ENCODE peak calls at places on chromosomes 16 and 17, in nine cellular contexts. One of them, this sample, is unnamed.

GRCh38 chr16:28923652-28924398 is 1.2 kb downstream of the RABEP2 start:
- DNase-seq in body of pancreas: peak; percentile 42
- DNase-seq in neural progenitor cell: no peak
- DNase-seq in ascending aorta: no peak
- DNase-seq in A549: no peak
- DNase-seq in tibial nerve: no peak
- DNase-seq in IMR-90: no peak
- DNase-seq in skeletal muscle cell: no peak
- DNase-seq in CD4-positive, CD25-positive, alpha-beta regulatory T cell: no peak
- DNase-seq in this sample: no peak

GRCh38 chr17:82297280-82297803 is 20.1 kb downstream of the CD7 start:
- DNase-seq in body of pancreas: peak; percentile 81
- DNase-seq in neural progenitor cell: no peak
- DNase-seq in ascending aorta: peak; percentile 94
- DNase-seq in A549: peak; percentile 80
- DNase-seq in tibial nerve: peak; percentile 80
- DNase-seq in IMR-90: no peak
- DNase-seq in skeletal muscle cell: peak; percentile 96
- DNase-seq in CD4-positive, CD25-positive, alpha-beta regulatory T cell: peak; percentile 82
- DNase-seq in this sample: peak; percentile 56

GRCh38 chr16:82187829-82188228 is 17.8 kb upstream of the MPHOSPH6 start:
- DNase-seq in body of pancreas: no peak
- DNase-seq in neural progenitor cell: no peak
- DNase-seq in ascending aorta: no peak
- DNase-seq in A549: no peak
- DNase-seq in tibial nerve: no peak
- DNase-seq in IMR-90: no peak
- DNase-seq in skeletal muscle cell: no peak
- DNase-seq in CD4-positive, CD25-positive, alpha-beta regulatory T cell: no peak
- DNase-seq in this sample: no peak

GRCh38 chr17:71759422-71760060 is 361.3 kb upstream of the SOX9 start:
- DNase-seq in body of pancreas: no peak
- DNase-seq in neural progenitor cell: no peak
- DNase-seq in ascending aorta: no peak
- DNase-seq in A549: no peak
- DNase-seq in tibial nerve: no peak
- DNase-seq in IMR-90: peak; percentile 32
- DNase-seq in skeletal muscle cell: no peak
- DNase-seq in CD4-positive, CD25-positive, alpha-beta regulatory T cell: no peak
- DNase-seq in this sample: no peak

GRCh38 chr17:65670667-65671371 is 109.4 kb upstream of the AXIN2 start:
- DNase-seq in body of pancreas: no peak
- DNase-seq in neural progenitor cell: no peak
- DNase-seq in ascending aorta: no peak
- DNase-seq in A549: no peak
- DNase-seq in tibial nerve: no peak
- DNase-seq in IMR-90: no peak
- DNase-seq in skeletal muscle cell: no peak
- DNase-seq in CD4-positive, CD25-positive, alpha-beta regulatory T cell: no peak
- DNase-seq in this sample: no peak

GRCh38 chr17:78888911-78889496 is 14.0 kb downstream of the CEP295NL start:
- DNase-seq in body of pancreas: no peak
- DNase-seq in neural progenitor cell: no peak
- DNase-seq in ascending aorta: no peak
- DNase-seq in A549: no peak
- DNase-seq in tibial nerve: no peak
- DNase-seq in IMR-90: no peak
- DNase-seq in skeletal muscle cell: no peak
- DNase-seq in CD4-positive, CD25-positive, alpha-beta regulatory T cell: no peak
- DNase-seq in this sample: no peak

GRCh38 chr16:648071-648785 is 937 bp upstream of the WDR90 start:
- DNase-seq in body of pancreas: peak; percentile 93
- DNase-seq in neural progenitor cell: peak; percentile 62
- DNase-seq in ascending aorta: no peak
- DNase-seq in A549: peak; percentile 54
- DNase-seq in tibial nerve: no peak
- DNase-seq in IMR-90: no peak
- DNase-seq in skeletal muscle cell: no peak
- DNase-seq in CD4-positive, CD25-positive, alpha-beta regulatory T cell: no peak
- DNase-seq in this sample: peak; percentile 13

GRCh38 chr17:77286641-77287431 is 146.1 kb downstream of the SEC14L1 start:
- DNase-seq in body of pancreas: peak; percentile 76
- DNase-seq in neural progenitor cell: no peak
- DNase-seq in ascending aorta: peak; percentile 86
- DNase-seq in A549: peak; percentile 99
- DNase-seq in tibial nerve: no peak
- DNase-seq in IMR-90: peak; percentile 18
- DNase-seq in skeletal muscle cell: no peak
- DNase-seq in CD4-positive, CD25-positive, alpha-beta regulatory T cell: no peak
- DNase-seq in this sample: no peak

GRCh38 chr16:24993722-24994686 is 21.2 kb downstream of the ARHGAP17 start:
- DNase-seq in body of pancreas: peak; percentile 27
- DNase-seq in neural progenitor cell: no peak
- DNase-seq in ascending aorta: peak; percentile 68
- DNase-seq in A549: peak; percentile 75
- DNase-seq in tibial nerve: no peak
- DNase-seq in IMR-90: peak; percentile 96
- DNase-seq in skeletal muscle cell: peak; percentile 69
- DNase-seq in CD4-positive, CD25-positive, alpha-beta regulatory T cell: no peak
- DNase-seq in this sample: peak; percentile 91

GRCh38 chr16:57483725-57484514 is 2.4 kb downstream of the DOK4 start:
- DNase-seq in body of pancreas: peak; percentile 32
- DNase-seq in neural progenitor cell: no peak
- DNase-seq in ascending aorta: no peak
- DNase-seq in A549: no peak
- DNase-seq in tibial nerve: no peak
- DNase-seq in IMR-90: no peak
- DNase-seq in skeletal muscle cell: no peak
- DNase-seq in CD4-positive, CD25-positive, alpha-beta regulatory T cell: no peak
- DNase-seq in this sample: no peak
- H3K4me3 ChIP-seq in body of pancreas: no peak overlapping the region
- H3K4me3 ChIP-seq in neural progenitor cell: no peak overlapping the region
- H3K4me3 ChIP-seq in ascending aorta: no peak overlapping the region
- H3K4me3 ChIP-seq in A549: no peak overlapping the region
- H3K4me3 ChIP-seq in tibial nerve: no peak overlapping the region
- H3K4me3 ChIP-seq in IMR-90: no peak overlapping the region
- H3K4me3 ChIP-seq in skeletal muscle cell: no peak overlapping the region
- H3K4me3 ChIP-seq in CD4-positive, CD25-positive, alpha-beta regulatory T cell: no peak overlapping the region
- H3K4me3 ChIP-seq in this sample: no peak overlapping the region

GRCh38 chr17:73815474-73815873 is 171.2 kb upstream of the SDK2 start:
- DNase-seq in body of pancreas: no peak
- DNase-seq in neural progenitor cell: peak; percentile 6
- DNase-seq in ascending aorta: no peak
- DNase-seq in A549: no peak
- DNase-seq in tibial nerve: no peak
- DNase-seq in IMR-90: no peak
- DNase-seq in skeletal muscle cell: no peak
- DNase-seq in CD4-positive, CD25-positive, alpha-beta regulatory T cell: no peak
- DNase-seq in this sample: no peak
- H3K4me3 ChIP-seq in body of pancreas: no peak overlapping the region
- H3K4me3 ChIP-seq in neural progenitor cell: no peak overlapping the region
- H3K4me3 ChIP-seq in ascending aorta: no peak overlapping the region
- H3K4me3 ChIP-seq in A549: no peak overlapping the region
- H3K4me3 ChIP-seq in tibial nerve: no peak overlapping the region
- H3K4me3 ChIP-seq in IMR-90: no peak overlapping the region
- H3K4me3 ChIP-seq in skeletal muscle cell: no peak overlapping the region
- H3K4me3 ChIP-seq in CD4-positive, CD25-positive, alpha-beta regulatory T cell: no peak overlapping the region
- H3K4me3 ChIP-seq in this sample: no peak overlapping the region

GRCh38 chr17:41959336-41960095 is 7.1 kb upstream of the CNP start:
- DNase-seq in body of pancreas: peak; percentile 64
- DNase-seq in neural progenitor cell: peak; percentile 58
- DNase-seq in ascending aorta: no peak
- DNase-seq in A549: peak; percentile 82
- DNase-seq in tibial nerve: no peak
- DNase-seq in IMR-90: peak; percentile 66
- DNase-seq in skeletal muscle cell: no peak
- DNase-seq in CD4-positive, CD25-positive, alpha-beta regulatory T cell: no peak
- DNase-seq in this sample: peak; percentile 73

GRCh38 chr17:41962111-41962510 is 4.5 kb upstream of the CNP start:
- DNase-seq in body of pancreas: peak; percentile 97
- DNase-seq in neural progenitor cell: no peak
- DNase-seq in ascending aorta: no peak
- DNase-seq in A549: no peak
- DNase-seq in tibial nerve: no peak
- DNase-seq in IMR-90: no peak
- DNase-seq in skeletal muscle cell: no peak
- DNase-seq in CD4-positive, CD25-positive, alpha-beta regulatory T cell: no peak
- DNase-seq in this sample: no peak

GRCh38 chr17:41966453-41967140 is at the start of gene CNP:
- DNase-seq in body of pancreas: peak; percentile 96
- DNase-seq in neural progenitor cell: peak; percentile 95
- DNase-seq in ascending aorta: peak; percentile 95
- DNase-seq in A549: peak; percentile 92
- DNase-seq in tibial nerve: peak; percentile 83
- DNase-seq in IMR-90: peak; percentile 87
- DNase-seq in skeletal muscle cell: peak; percentile 67
- DNase-seq in CD4-positive, CD25-positive, alpha-beta regulatory T cell: peak; percentile 87
- DNase-seq in this sample: peak; percentile 83

GRCh38 chr17:41965694-41966375 is 760 bp upstream of the CNP start:
- DNase-seq in body of pancreas: peak; percentile 95
- DNase-seq in neural progenitor cell: peak; percentile 79
- DNase-seq in ascending aorta: peak; percentile 75
- DNase-seq in A549: peak; percentile 71
- DNase-seq in tibial nerve: no peak
- DNase-seq in IMR-90: peak; percentile 38
- DNase-seq in skeletal muscle cell: no peak
- DNase-seq in CD4-positive, CD25-positive, alpha-beta regulatory T cell: peak; percentile 58
- DNase-seq in this sample: peak; percentile 6

GRCh38 chr17:41962768-41963434 is 3.7 kb upstream of the CNP start:
- DNase-seq in body of pancreas: peak; percentile 92
- DNase-seq in neural progenitor cell: peak; percentile 92
- DNase-seq in ascending aorta: peak; percentile 84
- DNase-seq in A549: peak; percentile 69
- DNase-seq in tibial nerve: peak; percentile 82
- DNase-seq in IMR-90: peak; percentile 53
- DNase-seq in skeletal muscle cell: peak; percentile 40
- DNase-seq in CD4-positive, CD25-positive, alpha-beta regulatory T cell: peak; percentile 56
- DNase-seq in this sample: peak; percentile 69
- H3K4me3 ChIP-seq in body of pancreas: no peak overlapping the region
- H3K4me3 ChIP-seq in neural progenitor cell: no peak overlapping the region
- H3K4me3 ChIP-seq in ascending aorta: no peak overlapping the region
- H3K4me3 ChIP-seq in A549: no peak overlapping the region
- H3K4me3 ChIP-seq in tibial nerve: no peak overlapping the region
- H3K4me3 ChIP-seq in IMR-90: no peak overlapping the region
- H3K4me3 ChIP-seq in skeletal muscle cell: no peak overlapping the region
- H3K4me3 ChIP-seq in CD4-positive, CD25-positive, alpha-beta regulatory T cell: no peak overlapping the region
- H3K4me3 ChIP-seq in this sample: no peak overlapping the region

DNA sequence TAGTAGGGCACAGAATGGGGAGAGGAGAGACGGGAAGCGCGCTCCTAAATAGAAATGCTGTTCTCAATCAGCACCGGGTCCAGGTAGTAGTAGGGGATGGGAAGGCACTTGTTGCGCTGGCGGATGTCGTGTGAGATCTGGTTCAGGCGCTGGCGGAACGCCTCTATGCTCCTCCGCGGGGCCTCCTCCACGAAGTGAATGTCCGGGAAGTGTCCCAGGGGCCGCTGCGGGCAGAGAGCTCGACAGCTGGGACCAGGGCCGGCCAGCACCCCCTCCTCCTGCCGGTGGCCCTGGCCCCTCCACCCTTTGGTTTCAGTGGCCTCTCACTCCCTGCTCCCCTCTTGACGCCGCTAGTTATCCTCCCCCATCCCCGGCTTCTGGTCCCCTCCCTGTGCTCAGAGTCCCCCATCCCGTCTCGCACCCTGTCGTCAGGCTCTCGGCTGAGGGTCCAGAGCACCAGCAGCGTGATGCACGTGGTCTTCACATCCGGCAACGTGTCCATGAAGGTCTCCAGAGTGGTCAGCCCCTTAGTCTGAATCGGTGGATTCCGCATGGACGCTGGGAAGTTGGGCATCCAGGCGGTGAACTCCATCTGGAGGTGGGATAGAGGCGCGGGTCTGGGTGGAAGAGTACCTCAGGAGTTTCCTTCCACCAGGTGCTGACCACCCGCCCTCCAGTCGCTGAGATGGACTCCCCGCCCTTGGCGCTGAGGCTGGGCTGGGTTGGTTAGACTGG is 14.6 kb downstream of the ALOX12B start:
- DNase-seq in body of pancreas: peak; percentile 23
- DNase-seq in neural progenitor cell: peak; percentile 54
- DNase-seq in ascending aorta: no peak
- DNase-seq in A549: no peak
- DNase-seq in tibial nerve: no peak
- DNase-seq in IMR-90: no peak
- DNase-seq in skeletal muscle cell: no peak
- DNase-seq in CD4-positive, CD25-positive, alpha-beta regulatory T cell: no peak
- DNase-seq in this sample: no peak
- H3K4me3 ChIP-seq in body of pancreas: no peak overlapping the region
- H3K4me3 ChIP-seq in neural progenitor cell: peak overlapping the region; percentile 39
- H3K4me3 ChIP-seq in ascending aorta: peak overlapping the region; percentile 34
- H3K4me3 ChIP-seq in A549: peak overlapping the region; percentile 34
- H3K4me3 ChIP-seq in tibial nerve: no peak overlapping the region
- H3K4me3 ChIP-seq in IMR-90: no peak overlapping the region
- H3K4me3 ChIP-seq in skeletal muscle cell: no peak overlapping the region
- H3K4me3 ChIP-seq in CD4-positive, CD25-positive, alpha-beta regulatory T cell: no peak overlapping the region
- H3K4me3 ChIP-seq in this sample: no peak overlapping the region

DNA sequence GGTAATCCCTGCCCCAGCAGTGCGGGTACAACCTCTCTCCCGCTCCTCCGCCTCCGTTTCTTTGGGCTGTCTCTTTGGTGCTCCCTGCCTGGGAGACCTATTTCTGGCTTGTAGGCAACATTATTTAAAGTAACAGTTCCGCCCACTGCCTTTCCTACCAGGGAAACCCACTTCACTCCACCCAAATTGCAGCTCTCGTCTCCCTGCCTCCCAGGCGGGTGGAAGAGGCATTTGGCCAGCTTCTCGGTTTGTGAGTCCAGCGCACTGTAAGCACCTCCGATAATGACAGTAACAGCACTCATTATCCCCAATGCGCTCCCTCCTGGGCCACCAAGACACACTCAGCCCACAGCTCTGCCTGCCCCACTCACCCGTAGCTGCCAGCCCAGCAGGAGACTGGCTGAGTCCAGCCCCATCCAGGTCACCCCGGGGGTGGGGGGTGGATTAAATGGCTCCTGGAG is 165.1 kb upstream of the CDC42EP4 start:
- DNase-seq in body of pancreas: no peak
- DNase-seq in neural progenitor cell: no peak
- DNase-seq in ascending aorta: no peak
- DNase-seq in A549: no peak
- DNase-seq in tibial nerve: no peak
- DNase-seq in IMR-90: no peak
- DNase-seq in skeletal muscle cell: no peak
- DNase-seq in CD4-positive, CD25-positive, alpha-beta regulatory T cell: no peak
- DNase-seq in this sample: no peak
- H3K4me3 ChIP-seq in body of pancreas: no peak overlapping the region
- H3K4me3 ChIP-seq in neural progenitor cell: no peak overlapping the region
- H3K4me3 ChIP-seq in ascending aorta: peak overlapping the region; percentile 3
- H3K4me3 ChIP-seq in A549: no peak overlapping the region
- H3K4me3 ChIP-seq in tibial nerve: no peak overlapping the region
- H3K4me3 ChIP-seq in IMR-90: no peak overlapping the region
- H3K4me3 ChIP-seq in skeletal muscle cell: no peak overlapping the region
- H3K4me3 ChIP-seq in CD4-positive, CD25-positive, alpha-beta regulatory T cell: no peak overlapping the region
- H3K4me3 ChIP-seq in this sample: no peak overlapping the region

DNA sequence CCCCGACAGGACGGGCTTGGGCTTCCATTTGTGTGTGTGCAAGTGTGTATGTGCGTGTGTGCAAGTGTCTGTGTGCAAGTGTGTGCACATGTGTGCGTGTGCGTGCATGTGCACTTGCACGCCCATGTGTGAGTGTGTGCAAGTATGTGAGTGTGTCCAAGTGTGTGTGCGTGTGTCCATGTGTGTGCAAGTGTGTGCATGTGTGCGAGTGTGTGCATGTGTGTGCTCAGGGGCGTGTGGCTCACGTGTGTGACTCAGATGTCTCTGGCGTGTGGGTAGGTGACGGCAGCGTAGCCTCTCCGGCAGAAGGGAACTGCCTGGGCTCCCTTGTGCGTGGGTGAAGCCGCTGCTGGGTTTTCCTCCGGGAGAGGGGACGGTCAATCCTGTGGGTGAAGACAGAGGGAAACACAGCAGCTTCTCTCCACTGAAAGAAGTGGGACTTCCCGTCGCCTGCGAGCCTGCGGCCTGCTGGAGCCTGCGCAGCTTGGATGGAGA is 23.1 kb upstream of the ITGAX start:
- DNase-seq in body of pancreas: no peak
- DNase-seq in neural progenitor cell: no peak
- DNase-seq in ascending aorta: no peak
- DNase-seq in A549: no peak
- DNase-seq in tibial nerve: no peak
- DNase-seq in IMR-90: no peak
- DNase-seq in skeletal muscle cell: no peak
- DNase-seq in CD4-positive, CD25-positive, alpha-beta regulatory T cell: no peak
- DNase-seq in this sample: no peak
- H3K4me3 ChIP-seq in body of pancreas: no peak overlapping the region
- H3K4me3 ChIP-seq in neural progenitor cell: peak overlapping the region; percentile 40
- H3K4me3 ChIP-seq in ascending aorta: no peak overlapping the region
- H3K4me3 ChIP-seq in A549: peak overlapping the region; percentile 41
- H3K4me3 ChIP-seq in tibial nerve: no peak overlapping the region
- H3K4me3 ChIP-seq in IMR-90: no peak overlapping the region
- H3K4me3 ChIP-seq in skeletal muscle cell: no peak overlapping the region
- H3K4me3 ChIP-seq in CD4-positive, CD25-positive, alpha-beta regulatory T cell: no peak overlapping the region
- H3K4me3 ChIP-seq in this sample: no peak overlapping the region